ENCODE peak calls at places on chromosomes 2 and 18, in five cellular contexts. Y is naive B cell, X is fibroblast of lung, S is right atrium auricular region, F is BJ. V is an unnamed sample.

GRCh38 chr2:106851475-106851874 is 34.5 kb downstream of the ST6GAL2 start:
- DNase-seq in F (no peak), Y (no peak), X (no peak), S (no peak), V (no peak)

GRCh38 chr2:151851761-151852160 is 23.5 kb upstream of the ARL5A start:
- DNase-seq in F (no peak), Y (no peak), S (no peak), X (peak), V (no peak)

GRCh38 chr2:26738481-26738880 is 25.6 kb upstream of the SLC35F6 start:
- DNase-seq in S (no peak), X (no peak), Y (no peak), F (no peak), V (no peak)

GRCh38 chr2:156445311-156446218 is 9.4 kb downstream of the GPD2 start:
- DNase-seq in X (peak), Y (no peak), F (peak), S (no peak), V (no peak)

GRCh38 chr2:188512456-188512855 is 220.8 kb downstream of the GULP1 start:
- DNase-seq in F (no peak), Y (no peak), X (peak), S (no peak), V (peak)

GRCh38 chr18:46250084-46250811 is 146.1 kb downstream of the HAUS1 start:
- DNase-seq in S (no peak), X (peak), Y (peak), F (no peak), V (peak)

GRCh38 chr2:74233648-74234047 is 35.2 kb downstream of the MTHFD2 start:
- DNase-seq in X (no peak), S (no peak), F (no peak), Y (no peak), V (no peak)

GRCh38 chr18:2526320-2526719 is 45.0 kb downstream of the METTL4 start:
- DNase-seq in X (no peak), S (no peak), F (no peak), Y (no peak), V (no peak)

GRCh38 chr2:51534176-51534575 is 502.2 kb upstream of the NRXN1 start:
- DNase-seq in Y (no peak), X (no peak), F (no peak), S (no peak), V (no peak)

GRCh38 chr2:6913415-6914157 is 3.6 kb upstream of the RNF144A start:
- DNase-seq in Y (no peak), S (no peak), F (no peak), X (no peak), V (no peak)